ENCODE peak calls at places on chromosomes 13 and 19, in ten cellular contexts. H, X, W, K, Z, D, A, G, C and O are unnamed samples.

GRCh38 chr19:47436712-47437401 is 17.5 kb upstream of the MEIS3 start:
- DNase-seq in C (peak; percentile 80), A (no peak), H (peak; percentile 89), Z (peak; percentile 84), K (peak; percentile 70), G (peak; percentile 83), W (peak; percentile 87), D (peak; percentile 77), X (peak; percentile 84), O (peak; percentile 76)

GRCh38 chr13:29362849-29363604 is 232.5 kb downstream of the SLC7A1 start:
- DNase-seq in W (no peak), C (no peak), G (no peak), X (no peak), K (peak; percentile 58), A (no peak), Z (peak; percentile 81), D (no peak), H (peak; percentile 38), O (no peak)

GRCh38 chr13:47114030-47114429 is 217.2 kb upstream of the HTR2A start:
- DNase-seq in Z (no peak), C (no peak), A (no peak), W (no peak), D (no peak), K (peak; percentile 33), G (no peak), X (no peak), H (no peak), O (no peak)

GRCh38 chr13:107296804-107297203 is 728.9 kb upstream of the ARGLU1 start:
- DNase-seq in C (no peak), D (no peak), G (no peak), W (no peak), Z (no peak), K (no peak), H (no peak), A (no peak), X (no peak), O (no peak)

GRCh38 chr19:2546128-2547032 is 70.5 kb downstream of the GADD45B start:
- DNase-seq in D (peak; percentile 78), K (peak; percentile 54), A (peak; percentile 85), H (peak; percentile 46), X (peak; percentile 93), Z (peak; percentile 78), G (no peak), W (peak; percentile 89), C (peak; percentile 44), O (peak; percentile 96)

GRCh38 chr19:43337737-43338136 is 15.7 kb upstream of the CD177 start:
- DNase-seq in C (no peak), D (peak; percentile 65), K (no peak), X (no peak), G (no peak), W (no peak), H (no peak), Z (no peak), A (no peak), O (no peak)

GRCh38 chr19:43700368-43701015 is 15.4 kb upstream of the IRGC start:
- DNase-seq in X (peak; percentile 47), H (peak; percentile 14), Z (no peak), C (no peak), G (no peak), D (peak; percentile 57), A (no peak), K (peak; percentile 81), W (peak; percentile 60), O (peak; percentile 78)

GRCh38 chr19:45444318-45445041 is 20.8 kb upstream of the ERCC1 start:
- DNase-seq in X (peak; percentile 98), K (peak; percentile 94), C (peak; percentile 90), H (peak; percentile 96), W (peak; percentile 97), A (peak; percentile 83), G (peak; percentile 65), D (peak; percentile 95), Z (peak; percentile 95), O (peak; percentile 95)

DNA sequence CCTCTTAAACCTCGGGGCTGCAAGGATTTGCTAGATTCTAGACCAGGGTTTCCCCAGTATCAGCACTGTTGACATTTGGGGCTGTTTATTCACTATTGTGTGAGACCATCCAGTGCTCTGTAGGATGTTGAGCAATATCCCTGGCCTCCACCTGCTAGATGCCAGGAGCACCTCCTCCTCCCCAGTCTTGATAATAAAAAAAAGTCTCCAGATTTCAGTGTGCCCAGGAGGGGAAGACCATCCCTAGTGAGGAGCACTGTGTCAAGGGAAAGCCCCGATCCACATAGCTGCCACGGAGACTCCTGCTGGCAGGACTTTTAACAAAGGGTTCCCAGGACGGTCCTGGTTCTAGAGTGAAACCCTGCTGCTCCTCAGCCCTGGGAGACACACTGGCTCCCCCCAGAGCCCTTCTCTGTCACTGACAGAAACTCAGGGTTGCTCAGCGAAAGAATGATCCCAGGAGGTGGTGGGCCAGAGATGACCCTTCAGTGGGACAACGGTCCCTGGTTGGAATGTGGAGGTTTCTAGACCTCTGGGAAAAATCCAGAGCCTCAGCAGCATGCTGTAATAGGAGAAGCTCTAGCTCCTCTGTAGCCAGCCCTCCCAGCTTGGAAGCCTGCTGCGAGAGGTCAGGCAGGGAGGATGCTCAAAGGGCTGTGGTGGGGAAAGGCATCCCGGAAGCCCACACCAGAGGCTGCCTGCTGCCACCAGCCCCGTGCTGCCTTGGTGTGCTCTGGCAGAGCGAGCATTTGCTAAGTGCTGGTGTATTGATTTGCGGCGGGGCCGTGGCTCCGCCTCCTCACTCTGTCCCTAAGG is 20.3 kb downstream of the LYL1 start:
- DNase-seq in H (no peak), Z (peak; percentile 71), W (no peak), A (no peak), D (no peak), X (no peak), C (no peak), K (peak; percentile 41), G (no peak), O (no peak)
- TF ChIP-seq CTCF in H (no peak), Z (peak; percentile 55), W (peak; percentile 21), A (peak; percentile 22), D (no peak), X (no peak), C (no peak), K (peak; percentile 33), G (no peak), O (peak; percentile 64)

GRCh38 chr13:20397896-20398295 is 127.8 kb downstream of the CRYL1 start:
- DNase-seq in C (no peak), W (no peak), D (no peak), K (no peak), G (no peak), H (no peak), A (no peak), Z (no peak), X (no peak), O (peak; percentile 21)

GRCh38 chr13:20392530-20392929 is 133.1 kb downstream of the CRYL1 start:
- DNase-seq in A (no peak), K (no peak), C (no peak), H (no peak), X (no peak), Z (no peak), G (no peak), D (no peak), W (no peak), O (no peak)

GRCh38 chr13:20393273-20394235 is 132.1 kb downstream of the CRYL1 start:
- DNase-seq in K (no peak), D (no peak), H (no peak), W (no peak), A (no peak), G (no peak), Z (no peak), C (no peak), X (no peak), O (no peak)

GRCh38 chr13:20394506-20394905 is 131.2 kb downstream of the CRYL1 start:
- DNase-seq in A (no peak), K (no peak), Z (no peak), X (no peak), C (no peak), H (no peak), D (no peak), G (no peak), W (no peak), O (peak; percentile 44)

GRCh38 chr13:20395061-20395916 is 130.4 kb downstream of the CRYL1 start:
- DNase-seq in G (no peak), X (no peak), A (no peak), W (no peak), K (no peak), D (no peak), Z (no peak), C (no peak), H (no peak), O (peak; percentile 48)
- H3K4me1 ChIP-seq in G (no peaks in the 10 kb centered on the region), X (no peaks in the 10 kb centered on the region), A (no peaks in the 10 kb centered on the region), W (no peaks in the 10 kb centered on the region), K (peaks cover 4% of the 10 kb centered on the region), D (no peaks in the 10 kb centered on the region), Z (no peaks in the 10 kb centered on the region), C (no peaks in the 10 kb centered on the region), H (no peaks in the 10 kb centered on the region), O (no peaks in the 10 kb centered on the region)

DNA sequence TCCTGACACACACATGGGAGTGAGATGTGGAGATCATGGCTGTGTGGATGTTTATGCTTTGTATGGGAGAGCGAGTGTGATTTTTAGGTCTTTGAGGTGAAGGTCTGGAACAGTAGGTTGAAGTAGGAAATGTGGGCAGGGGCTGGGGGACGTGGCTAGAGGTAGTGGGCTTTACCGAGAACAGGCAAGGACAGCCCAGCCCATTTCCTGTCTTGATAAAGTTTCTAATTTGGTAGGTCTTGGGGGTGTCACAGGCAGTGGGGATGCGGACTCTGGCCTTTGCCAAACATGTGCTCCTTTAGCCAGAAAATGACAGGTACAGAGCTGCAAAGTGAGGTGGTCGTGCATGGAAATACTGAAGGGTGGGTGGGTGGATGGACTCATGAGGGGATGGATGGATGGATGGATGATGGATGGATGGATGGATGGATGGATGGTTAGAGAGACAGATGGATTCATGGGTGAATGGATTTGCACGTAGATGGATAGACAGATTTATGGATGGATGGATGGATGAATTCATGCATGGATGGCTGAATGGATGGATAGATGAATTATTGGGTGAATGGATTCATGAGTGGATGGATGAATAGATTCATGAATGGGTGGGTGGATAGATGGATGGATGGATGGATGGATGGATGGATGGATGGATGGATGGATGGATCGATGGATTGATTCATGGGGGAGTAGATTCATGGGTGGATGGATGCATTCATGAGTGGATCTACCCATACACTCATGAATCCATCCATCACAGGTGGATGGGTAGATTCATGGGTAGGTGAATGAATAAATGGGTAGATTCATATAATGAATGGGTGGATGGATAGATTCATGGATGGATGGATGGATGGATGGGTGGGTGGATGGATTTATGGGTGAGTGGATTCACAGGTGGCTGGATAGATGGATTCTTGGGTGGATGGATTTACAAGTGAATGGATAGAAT is 69.3 kb upstream of the USE1 start:
- DNase-seq in D (no peak), X (no peak), G (no peak), H (no peak), K (no peak), W (no peak), Z (no peak), C (no peak), A (no peak), O (no peak)
- TF ChIP-seq CTCF in D (no peak), X (no peak), G (no peak), H (no peak), K (no peak), W (no peak), Z (no peak), C (no peak), A (no peak), O (no peak)

GRCh38 chr19:18966304-18966703 is 25.3 kb upstream of the HOMER3 start:
- DNase-seq in D (no peak), X (no peak), C (no peak), Z (peak; percentile 44), G (no peak), H (no peak), K (no peak), A (no peak), W (no peak), O (no peak)

GRCh38 chr19:18967358-18968146 is 26.5 kb upstream of the HOMER3 start:
- DNase-seq in C (no peak), H (no peak), Z (no peak), G (no peak), K (peak; percentile 83), D (peak; percentile 61), A (peak; percentile 7), X (peak; percentile 74), W (peak; percentile 83), O (peak; percentile 80)

GRCh38 chr19:18972851-18973250 is 31.8 kb upstream of the HOMER3 start:
- DNase-seq in Z (no peak), X (no peak), W (no peak), D (no peak), A (no peak), C (no peak), G (no peak), K (peak; percentile 42), H (no peak), O (no peak)

GRCh38 chr19:18972301-18972831 is 31.3 kb upstream of the HOMER3 start:
- DNase-seq in Z (no peak), X (no peak), D (no peak), K (peak; percentile 77), A (no peak), W (no peak), H (no peak), G (no peak), C (no peak), O (no peak)

GRCh38 chr19:18969953-18970659 is 29.1 kb upstream of the HOMER3 start:
- DNase-seq in X (no peak), H (no peak), G (no peak), C (no peak), W (no peak), K (no peak), D (no peak), Z (no peak), A (no peak), O (no peak)
- H3K4me1 ChIP-seq in X (peaks cover 55% of the 10 kb centered on the region), H (no peaks in the 10 kb centered on the region), G (no peaks in the 10 kb centered on the region), C (no peaks in the 10 kb centered on the region), W (no peaks in the 10 kb centered on the region), K (no peaks in the 10 kb centered on the region), D (no peaks in the 10 kb centered on the region), Z (no peaks in the 10 kb centered on the region), A (peaks cover 13% of the 10 kb centered on the region), O (peaks cover 44% of the 10 kb centered on the region)